ENCODE peak calls at places on chromosomes 1 and 21, in ten cellular contexts. A is activated CD4-positive, alpha-beta T cell treated with anti-CD3 and anti-CD28 coated beads, Interleukin-2, amount 10 ng/mL, durations not matched to agents 7 days and 5 days; J is activated T-helper 1 cell treated with anti-CD3 and anti-CD28 coated beads, Interleukin-12 subunit alpha, Interleukin-12 subunit beta, Interleukin-2, Interleukin-4 antibody, amounts not matched to agents 30 ng/mL and 10 ng/mL and 1 ng/mL, durations not matched to agents 14 hours and 24 hours and 36 hours; T is cardiac fibroblast; M is activated T-cell treated with anti-CD3 and anti-CD28 coated beads for 1 hour; L is ovary; Y is activated T-helper 2 cell treated with anti-CD3 and anti-CD28 coated beads, Interferon-gamma antibody, Interleukin-2, Interleukin-4, amounts not matched to agents 10 μg/mL and 5 μg/mL and 100 μg/mL, durations not matched to agents 14 hours and 24 hours and 36 hours; N is WTC11; U is NCI-H1105 treated with DMSO at 0.1 percent for 48 hours; F is H54. Z is an unnamed sample.

GRCh38 chr1:188514917-188515316 is 1686.2 kb downstream of the PLA2G4A start:
- DNase-seq in A (no peak), J (no peak), T (no peak), M (no peak), L (no peak), Y (no peak), N (no peak), U (no peak), F (no peak), Z (no peak)

GRCh38 chr1:54490361-54491248 is 57.4 kb upstream of the ACOT11 start:
- DNase-seq in A (peak; percentile 22), J (no peak), T (no peak), M (no peak), L (no peak), Y (no peak), N (peak; percentile 80), U (peak; percentile 73), F (no peak), Z (no peak)

GRCh38 chr21:25568230-25568629 is 39.1 kb downstream of the MRPL39 start:
- DNase-seq in A (no peak), J (no peak), T (peak; percentile 83), M (no peak), L (peak; percentile 18), Y (no peak), N (no peak), U (no peak), F (no peak), Z (peak; percentile 47)

GRCh38 chr21:36437745-36438128 is 42.2 kb downstream of the CLDN14 start:
- DNase-seq in A (no peak), J (no peak), T (peak; percentile 80), M (no peak), L (peak; percentile 75), Y (no peak), N (no peak), U (no peak), F (no peak), Z (peak; percentile 58)

GRCh38 chr1:1305300-1306069 is 2.2 kb downstream of the ACAP3 start:
- DNase-seq in A (peak; percentile 79), J (peak; percentile 60), T (peak; percentile 73), M (peak; percentile 67), L (peak; percentile 77), Y (peak; percentile 65), N (no peak), U (no peak), F (peak; percentile 85), Z (peak; percentile 78)

GRCh38 chr1:41682845-41683630 is 198.6 kb upstream of the EDN2 start:
- DNase-seq in A (no peak), J (no peak), T (no peak), M (no peak), L (no peak), Y (no peak), N (no peak), U (no peak), F (no peak), Z (no peak)

GRCh38 chr1:233390842-233391241 is 63.3 kb downstream of the MAP3K21 start:
- DNase-seq in A (no peak), J (no peak), T (no peak), M (no peak), L (no peak), Y (no peak), N (no peak), U (no peak), F (no peak), Z (no peak)

GRCh38 chr1:159162511-159163265 is 8.7 kb upstream of the CADM3 start:
- DNase-seq in A (no peak), J (no peak), T (no peak), M (no peak), L (no peak), Y (no peak), N (no peak), U (no peak), F (no peak), Z (no peak)

Z was measured in left cardiac atrium.